ENCODE peak calls at places on chromosomes 5 and 9, in seven cellular contexts. One of them, this sample, is unnamed. For H3K4me1 and H3K36me3, the result is how much of the 10 kb centered on the place peaks cover.

GRCh38 chr9:104747245-104747564 is 278 bp upstream of the NIPSNAP3A start:
- DNase-seq in adrenal gland: no peak
- DNase-seq in naive thymus-derived CD4-positive, alpha-beta T cell: no peak
- DNase-seq in ovary: no peak
- DNase-seq in IMR-90: no peak
- DNase-seq in GM23338: no peak
- DNase-seq in BE2C: no peak
- DNase-seq in this sample: no peak

GRCh38 chr9:93467062-93467416 is 13.7 kb upstream of the FAM120AOS start:
- DNase-seq in adrenal gland: no peak
- DNase-seq in naive thymus-derived CD4-positive, alpha-beta T cell: no peak
- DNase-seq in ovary: no peak
- DNase-seq in IMR-90: no peak
- DNase-seq in GM23338: no peak
- DNase-seq in BE2C: no peak
- DNase-seq in this sample: no peak

GRCh38 chr9:117763314-117763713 is 59.1 kb downstream of the TLR4 start:
- DNase-seq in adrenal gland: peak
- DNase-seq in naive thymus-derived CD4-positive, alpha-beta T cell: no peak
- DNase-seq in ovary: no peak
- DNase-seq in IMR-90: no peak
- DNase-seq in GM23338: no peak
- DNase-seq in BE2C: no peak
- DNase-seq in this sample: no peak

GRCh38 chr5:14729448-14730385 is 65.2 kb downstream of the OTULIN start:
- DNase-seq in adrenal gland: no peak
- DNase-seq in naive thymus-derived CD4-positive, alpha-beta T cell: no peak
- DNase-seq in ovary: no peak
- DNase-seq in IMR-90: no peak
- DNase-seq in GM23338: no peak
- DNase-seq in BE2C: no peak
- DNase-seq in this sample: no peak

GRCh38 chr9:134936021-134936761 is 18.5 kb upstream of the FCN1 start:
- DNase-seq in adrenal gland: no peak
- DNase-seq in naive thymus-derived CD4-positive, alpha-beta T cell: no peak
- DNase-seq in ovary: no peak
- DNase-seq in IMR-90: no peak
- DNase-seq in GM23338: no peak
- DNase-seq in BE2C: no peak
- DNase-seq in this sample: no peak

GRCh38 chr9:37540634-37541033 is 35.5 kb downstream of the FBXO10 start:
- DNase-seq in adrenal gland: peak
- DNase-seq in naive thymus-derived CD4-positive, alpha-beta T cell: no peak
- DNase-seq in ovary: no peak
- DNase-seq in IMR-90: no peak
- DNase-seq in GM23338: no peak
- DNase-seq in BE2C: no peak
- DNase-seq in this sample: no peak

GRCh38 chr5:175809531-175810121 is 61.8 kb upstream of the CPLX2 start:
- DNase-seq in adrenal gland: no peak
- DNase-seq in naive thymus-derived CD4-positive, alpha-beta T cell: no peak
- DNase-seq in ovary: no peak
- DNase-seq in IMR-90: peak
- DNase-seq in GM23338: peak
- DNase-seq in BE2C: peak
- DNase-seq in this sample: peak

GRCh38 chr9:90100014-90100413 is 495.2 kb downstream of the GADD45G start:
- DNase-seq in adrenal gland: peak
- DNase-seq in naive thymus-derived CD4-positive, alpha-beta T cell: no peak
- DNase-seq in ovary: no peak
- DNase-seq in IMR-90: no peak
- DNase-seq in GM23338: no peak
- DNase-seq in BE2C: no peak
- DNase-seq in this sample: no peak

GRCh38 chr9:79912641-79913040 is 340.9 kb downstream of the TLE4 start:
- DNase-seq in adrenal gland: no peak
- DNase-seq in naive thymus-derived CD4-positive, alpha-beta T cell: no peak
- DNase-seq in ovary: no peak
- DNase-seq in IMR-90: no peak
- DNase-seq in GM23338: no peak
- DNase-seq in BE2C: no peak
- DNase-seq in this sample: no peak

GRCh38 chr5:148860599-148860998 is 34.2 kb downstream of the ADRB2 start:
- DNase-seq in adrenal gland: no peak
- DNase-seq in naive thymus-derived CD4-positive, alpha-beta T cell: no peak
- DNase-seq in ovary: no peak
- DNase-seq in IMR-90: peak
- DNase-seq in GM23338: no peak
- DNase-seq in BE2C: no peak
- DNase-seq in this sample: no peak

GRCh38 chr5:176787676-176788075 is 22.7 kb upstream of the UNC5A start:
- DNase-seq in adrenal gland: no peak
- DNase-seq in naive thymus-derived CD4-positive, alpha-beta T cell: no peak
- DNase-seq in ovary: no peak
- DNase-seq in IMR-90: no peak
- DNase-seq in GM23338: no peak
- DNase-seq in BE2C: no peak
- DNase-seq in this sample: no peak

GRCh38 chr5:15026011-15026481 is 154.5 kb upstream of the ANKH start:
- DNase-seq in adrenal gland: no peak
- DNase-seq in naive thymus-derived CD4-positive, alpha-beta T cell: no peak
- DNase-seq in ovary: no peak
- DNase-seq in IMR-90: peak
- DNase-seq in GM23338: no peak
- DNase-seq in BE2C: no peak
- DNase-seq in this sample: no peak

GRCh38 chr5:44536650-44537260 is 147.5 kb upstream of the FGF10 start:
- DNase-seq in adrenal gland: peak
- DNase-seq in naive thymus-derived CD4-positive, alpha-beta T cell: no peak
- DNase-seq in ovary: no peak
- DNase-seq in IMR-90: peak
- DNase-seq in GM23338: peak
- DNase-seq in BE2C: peak
- DNase-seq in this sample: peak

GRCh38 chr9:133127340-133127981 is 6.4 kb upstream of the RALGDS start:
- DNase-seq in adrenal gland: peak
- DNase-seq in naive thymus-derived CD4-positive, alpha-beta T cell: no peak
- DNase-seq in ovary: no peak
- DNase-seq in IMR-90: no peak
- DNase-seq in GM23338: no peak
- DNase-seq in BE2C: no peak
- DNase-seq in this sample: no peak

GRCh38 chr5:103910002-103910401 is 347.4 kb upstream of the NUDT12 start:
- DNase-seq in adrenal gland: no peak
- DNase-seq in naive thymus-derived CD4-positive, alpha-beta T cell: no peak
- DNase-seq in ovary: no peak
- DNase-seq in IMR-90: no peak
- DNase-seq in GM23338: no peak
- DNase-seq in BE2C: no peak
- DNase-seq in this sample: no peak

GRCh38 chr9:88722753-88723152 is 187.8 kb downstream of the NXNL2 start:
- DNase-seq in adrenal gland: no peak
- DNase-seq in naive thymus-derived CD4-positive, alpha-beta T cell: peak
- DNase-seq in ovary: no peak
- DNase-seq in IMR-90: peak
- DNase-seq in GM23338: peak
- DNase-seq in BE2C: no peak
- DNase-seq in this sample: no peak

GRCh38 chr5:150406120-150407096 is 6.3 kb downstream of the CD74 start:
- DNase-seq in adrenal gland: no peak
- DNase-seq in naive thymus-derived CD4-positive, alpha-beta T cell: no peak
- DNase-seq in ovary: no peak
- DNase-seq in IMR-90: no peak
- DNase-seq in GM23338: no peak
- DNase-seq in BE2C: no peak
- DNase-seq in this sample: no peak

GRCh38 chr5:107538331-107539162 is 132.2 kb downstream of the EFNA5 start:
- DNase-seq in adrenal gland: no peak
- DNase-seq in naive thymus-derived CD4-positive, alpha-beta T cell: no peak
- DNase-seq in ovary: no peak
- DNase-seq in IMR-90: peak
- DNase-seq in GM23338: no peak
- DNase-seq in BE2C: no peak
- DNase-seq in this sample: peak

DNA sequence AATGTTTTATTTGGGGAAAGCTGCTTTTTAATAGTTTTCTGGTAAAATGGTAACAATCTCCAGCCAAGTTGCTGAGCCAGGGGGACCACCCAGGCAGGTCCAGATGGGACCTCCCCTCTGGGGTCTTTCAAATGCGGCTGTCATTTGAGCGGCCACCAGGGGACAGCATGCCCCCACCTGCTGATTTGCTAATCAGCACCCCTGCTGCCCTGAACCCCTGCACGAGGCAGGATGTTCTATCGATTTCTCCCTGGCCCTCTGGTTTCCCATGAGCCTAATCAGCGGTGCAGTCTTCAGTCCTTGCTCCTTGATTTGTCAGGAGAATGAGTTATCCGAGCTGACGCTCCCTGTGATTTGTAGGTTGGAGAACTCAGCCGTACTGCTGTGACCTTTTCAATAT is 247.0 kb downstream of the FSTL4 start:
- DNase-seq in adrenal gland: no peak
- DNase-seq in naive thymus-derived CD4-positive, alpha-beta T cell: no peak
- DNase-seq in ovary: no peak
- DNase-seq in IMR-90: no peak
- DNase-seq in GM23338: peak
- DNase-seq in BE2C: peak
- DNase-seq in this sample: no peak
- H3K4me1 ChIP-seq in adrenal gland: under half
- H3K4me1 ChIP-seq in naive thymus-derived CD4-positive, alpha-beta T cell: under half
- H3K4me1 ChIP-seq in ovary: under half
- H3K4me1 ChIP-seq in IMR-90: under half
- H3K4me1 ChIP-seq in GM23338: under half
- H3K4me1 ChIP-seq in BE2C: under half
- H3K4me1 ChIP-seq in this sample: under half

GRCh38 chr5:27406020-27406419 is 367.6 kb upstream of the CDH9 start:
- DNase-seq in adrenal gland: no peak
- DNase-seq in naive thymus-derived CD4-positive, alpha-beta T cell: no peak
- DNase-seq in ovary: no peak
- DNase-seq in IMR-90: no peak
- DNase-seq in GM23338: no peak
- DNase-seq in BE2C: no peak
- DNase-seq in this sample: no peak

GRCh38 chr5:27396998-27397397 is 358.6 kb upstream of the CDH9 start:
- DNase-seq in adrenal gland: no peak
- DNase-seq in naive thymus-derived CD4-positive, alpha-beta T cell: no peak
- DNase-seq in ovary: no peak
- DNase-seq in IMR-90: no peak
- DNase-seq in GM23338: no peak
- DNase-seq in BE2C: no peak
- DNase-seq in this sample: no peak

GRCh38 chr5:27403248-27403882 is 365.0 kb upstream of the CDH9 start:
- DNase-seq in adrenal gland: no peak
- DNase-seq in naive thymus-derived CD4-positive, alpha-beta T cell: no peak
- DNase-seq in ovary: no peak
- DNase-seq in IMR-90: no peak
- DNase-seq in GM23338: peak
- DNase-seq in BE2C: no peak
- DNase-seq in this sample: no peak

DNA sequence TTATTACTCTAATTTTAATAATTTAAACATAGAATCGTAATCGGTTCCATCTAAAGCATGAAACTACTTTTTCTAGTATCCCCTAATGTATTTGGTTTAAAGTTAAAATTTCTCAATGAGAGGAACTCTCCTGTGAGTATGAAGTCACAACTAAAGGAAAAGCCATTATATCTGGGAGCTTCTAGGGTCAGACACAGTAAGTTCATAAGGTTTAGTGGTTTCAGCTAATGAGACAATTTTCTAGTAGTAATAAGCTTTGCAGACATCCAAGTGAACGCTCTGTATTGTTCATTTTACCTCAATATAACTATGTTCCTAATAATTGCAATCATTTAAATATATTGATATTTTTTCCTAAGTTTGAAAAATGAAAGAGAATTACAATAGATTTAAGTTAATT is 364.4 kb upstream of the CDH9 start:
- DNase-seq in adrenal gland: no peak
- DNase-seq in naive thymus-derived CD4-positive, alpha-beta T cell: no peak
- DNase-seq in ovary: no peak
- DNase-seq in IMR-90: no peak
- DNase-seq in GM23338: no peak
- DNase-seq in BE2C: no peak
- DNase-seq in this sample: no peak
- H3K36me3 ChIP-seq in adrenal gland: under half
- H3K36me3 ChIP-seq in naive thymus-derived CD4-positive, alpha-beta T cell: under half
- H3K36me3 ChIP-seq in ovary: under half
- H3K36me3 ChIP-seq in IMR-90: under half
- H3K36me3 ChIP-seq in GM23338: under half
- H3K36me3 ChIP-seq in BE2C: under half
- H3K36me3 ChIP-seq in this sample: under half

GRCh38 chr5:58891072-58891970 is 308.4 kb downstream of the RAB3C start:
- DNase-seq in adrenal gland: peak
- DNase-seq in naive thymus-derived CD4-positive, alpha-beta T cell: peak
- DNase-seq in ovary: peak
- DNase-seq in IMR-90: peak
- DNase-seq in GM23338: peak
- DNase-seq in BE2C: peak
- DNase-seq in this sample: peak
- H3K4me3 ChIP-seq in adrenal gland: no peak
- H3K4me3 ChIP-seq in naive thymus-derived CD4-positive, alpha-beta T cell: no peak
- H3K4me3 ChIP-seq in ovary: no peak
- H3K4me3 ChIP-seq in IMR-90: no peak
- H3K4me3 ChIP-seq in GM23338: no peak
- H3K4me3 ChIP-seq in BE2C: peak
- H3K4me3 ChIP-seq in this sample: no peak

GRCh38 chr9:16626577-16627130 is 243.8 kb downstream of the BNC2 start:
- DNase-seq in adrenal gland: no peak
- DNase-seq in naive thymus-derived CD4-positive, alpha-beta T cell: no peak
- DNase-seq in ovary: no peak
- DNase-seq in IMR-90: peak
- DNase-seq in GM23338: peak
- DNase-seq in BE2C: peak
- DNase-seq in this sample: no peak

GRCh38 chr9:16627967-16628366 is 242.5 kb downstream of the BNC2 start:
- DNase-seq in adrenal gland: no peak
- DNase-seq in naive thymus-derived CD4-positive, alpha-beta T cell: no peak
- DNase-seq in ovary: no peak
- DNase-seq in IMR-90: peak
- DNase-seq in GM23338: no peak
- DNase-seq in BE2C: no peak
- DNase-seq in this sample: no peak

GRCh38 chr9:16625106-16625505 is 245.4 kb downstream of the BNC2 start:
- DNase-seq in adrenal gland: no peak
- DNase-seq in naive thymus-derived CD4-positive, alpha-beta T cell: no peak
- DNase-seq in ovary: no peak
- DNase-seq in IMR-90: no peak
- DNase-seq in GM23338: no peak
- DNase-seq in BE2C: no peak
- DNase-seq in this sample: no peak

GRCh38 chr9:16625831-16626230 is 244.6 kb downstream of the BNC2 start:
- DNase-seq in adrenal gland: no peak
- DNase-seq in naive thymus-derived CD4-positive, alpha-beta T cell: no peak
- DNase-seq in ovary: no peak
- DNase-seq in IMR-90: peak
- DNase-seq in GM23338: peak
- DNase-seq in BE2C: no peak
- DNase-seq in this sample: no peak

DNA sequence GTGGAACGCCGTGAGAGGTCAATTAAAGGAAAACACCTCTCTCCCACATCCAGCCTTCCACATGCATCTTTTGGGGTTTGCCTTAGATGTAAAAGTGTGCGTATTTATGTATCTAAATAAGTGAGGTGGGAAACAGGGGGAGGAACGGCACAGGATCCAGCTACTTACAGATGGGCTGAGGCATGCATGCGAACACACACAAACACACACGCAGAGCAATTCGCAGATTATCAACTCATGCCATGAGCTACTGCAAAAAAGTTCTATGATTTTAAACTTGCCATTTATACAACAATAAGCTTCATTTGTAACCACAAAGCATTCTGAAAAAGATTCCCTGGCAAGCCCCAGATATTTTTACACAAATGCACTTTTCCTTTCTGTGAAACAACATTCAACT is 242.0 kb downstream of the BNC2 start:
- DNase-seq in adrenal gland: no peak
- DNase-seq in naive thymus-derived CD4-positive, alpha-beta T cell: no peak
- DNase-seq in ovary: no peak
- DNase-seq in IMR-90: peak
- DNase-seq in GM23338: no peak
- DNase-seq in BE2C: no peak
- DNase-seq in this sample: no peak
- H3K4me1 ChIP-seq in adrenal gland: under half
- H3K4me1 ChIP-seq in naive thymus-derived CD4-positive, alpha-beta T cell: under half
- H3K4me1 ChIP-seq in ovary: under half
- H3K4me1 ChIP-seq in IMR-90: under half
- H3K4me1 ChIP-seq in GM23338: under half
- H3K4me1 ChIP-seq in BE2C: under half
- H3K4me1 ChIP-seq in this sample: under half